ENCODE peak calls at places on chromosomes 12 and 14, in ten cellular contexts. One of them, this sample, is unnamed.

GRCh38 chr14:26863736-26864135 is 265.9 kb upstream of the NOVA1 start:
- DNase-seq in heart left ventricle: no peak
- DNase-seq in A549: no peak
- DNase-seq in stomach: no peak
- DNase-seq in transverse colon: no peak
- DNase-seq in CD4-positive, CD25-positive, alpha-beta regulatory T cell: no peak
- DNase-seq in left ventricle myocardium inferior: no peak
- DNase-seq in CD8-positive, alpha-beta memory T cell: no peak
- DNase-seq in trophoblast cell: no peak
- DNase-seq in neuronal stem cell: no peak
- DNase-seq in this sample: no peak

GRCh38 chr14:68791078-68791983 is 1.5 kb downstream of the ZFP36L1 start:
- DNase-seq in CD8-positive, alpha-beta memory T cell: no peak
- DNase-seq in A549: no peak
- DNase-seq in transverse colon: no peak
- DNase-seq in CD4-positive, CD25-positive, alpha-beta regulatory T cell: no peak
- DNase-seq in left ventricle myocardium inferior: no peak
- DNase-seq in trophoblast cell: no peak
- DNase-seq in heart left ventricle: peak; percentile 28
- DNase-seq in neuronal stem cell: no peak
- DNase-seq in stomach: peak; percentile 27
- DNase-seq in this sample: no peak

GRCh38 chr14:26791117-26791806 is 193.4 kb upstream of the NOVA1 start:
- DNase-seq in left ventricle myocardium inferior: no peak
- DNase-seq in trophoblast cell: no peak
- DNase-seq in neuronal stem cell: no peak
- DNase-seq in stomach: no peak
- DNase-seq in transverse colon: no peak
- DNase-seq in CD8-positive, alpha-beta memory T cell: no peak
- DNase-seq in A549: no peak
- DNase-seq in heart left ventricle: no peak
- DNase-seq in CD4-positive, CD25-positive, alpha-beta regulatory T cell: no peak
- DNase-seq in this sample: no peak

GRCh38 chr14:61453103-61453767 is 131.9 kb downstream of the PRKCH start:
- DNase-seq in stomach: no peak
- DNase-seq in neuronal stem cell: no peak
- DNase-seq in CD8-positive, alpha-beta memory T cell: no peak
- DNase-seq in trophoblast cell: no peak
- DNase-seq in heart left ventricle: no peak
- DNase-seq in CD4-positive, CD25-positive, alpha-beta regulatory T cell: no peak
- DNase-seq in A549: no peak
- DNase-seq in left ventricle myocardium inferior: no peak
- DNase-seq in transverse colon: no peak
- DNase-seq in this sample: no peak

GRCh38 chr12:106675651-106676435 is 93.0 kb downstream of the RFX4 start:
- DNase-seq in trophoblast cell: no peak
- DNase-seq in transverse colon: no peak
- DNase-seq in heart left ventricle: no peak
- DNase-seq in CD4-positive, CD25-positive, alpha-beta regulatory T cell: no peak
- DNase-seq in neuronal stem cell: no peak
- DNase-seq in A549: no peak
- DNase-seq in CD8-positive, alpha-beta memory T cell: no peak
- DNase-seq in stomach: no peak
- DNase-seq in left ventricle myocardium inferior: no peak
- DNase-seq in this sample: no peak

GRCh38 chr12:26340649-26341048 is 145.3 kb downstream of the SSPN start:
- DNase-seq in stomach: no peak
- DNase-seq in transverse colon: peak; percentile 19
- DNase-seq in heart left ventricle: no peak
- DNase-seq in CD8-positive, alpha-beta memory T cell: no peak
- DNase-seq in neuronal stem cell: no peak
- DNase-seq in left ventricle myocardium inferior: no peak
- DNase-seq in trophoblast cell: no peak
- DNase-seq in CD4-positive, CD25-positive, alpha-beta regulatory T cell: no peak
- DNase-seq in A549: no peak
- DNase-seq in this sample: no peak

GRCh38 chr12:79765157-79765556 is 74.4 kb upstream of the PAWR start:
- DNase-seq in stomach: no peak
- DNase-seq in transverse colon: no peak
- DNase-seq in A549: no peak
- DNase-seq in left ventricle myocardium inferior: no peak
- DNase-seq in neuronal stem cell: no peak
- DNase-seq in CD4-positive, CD25-positive, alpha-beta regulatory T cell: no peak
- DNase-seq in heart left ventricle: no peak
- DNase-seq in trophoblast cell: peak; percentile 2
- DNase-seq in CD8-positive, alpha-beta memory T cell: no peak
- DNase-seq in this sample: no peak

GRCh38 chr12:131105351-131105735 is 151.6 kb downstream of the ADGRD1 start:
- DNase-seq in transverse colon: no peak
- DNase-seq in stomach: no peak
- DNase-seq in CD8-positive, alpha-beta memory T cell: no peak
- DNase-seq in neuronal stem cell: no peak
- DNase-seq in left ventricle myocardium inferior: no peak
- DNase-seq in trophoblast cell: no peak
- DNase-seq in heart left ventricle: no peak
- DNase-seq in CD4-positive, CD25-positive, alpha-beta regulatory T cell: no peak
- DNase-seq in A549: no peak
- DNase-seq in this sample: no peak

GRCh38 chr12:66693901-66694513 is 15.1 kb upstream of the GRIP1 start:
- DNase-seq in trophoblast cell: peak; percentile 42
- DNase-seq in CD8-positive, alpha-beta memory T cell: no peak
- DNase-seq in heart left ventricle: no peak
- DNase-seq in neuronal stem cell: peak; percentile 39
- DNase-seq in stomach: no peak
- DNase-seq in CD4-positive, CD25-positive, alpha-beta regulatory T cell: peak; percentile 50
- DNase-seq in A549: peak; percentile 48
- DNase-seq in transverse colon: no peak
- DNase-seq in left ventricle myocardium inferior: no peak
- DNase-seq in this sample: no peak

GRCh38 chr12:27957366-27957765 is 15.2 kb downstream of the PTHLH start:
- DNase-seq in CD4-positive, CD25-positive, alpha-beta regulatory T cell: no peak
- DNase-seq in transverse colon: no peak
- DNase-seq in heart left ventricle: no peak
- DNase-seq in trophoblast cell: no peak
- DNase-seq in CD8-positive, alpha-beta memory T cell: no peak
- DNase-seq in stomach: no peak
- DNase-seq in neuronal stem cell: no peak
- DNase-seq in A549: no peak
- DNase-seq in left ventricle myocardium inferior: no peak
- DNase-seq in this sample: no peak

GRCh38 chr12:116547955-116548471 is 11.2 kb upstream of the MAP1LC3B2 start:
- DNase-seq in A549: no peak
- DNase-seq in transverse colon: no peak
- DNase-seq in heart left ventricle: no peak
- DNase-seq in stomach: no peak
- DNase-seq in CD8-positive, alpha-beta memory T cell: no peak
- DNase-seq in neuronal stem cell: no peak
- DNase-seq in CD4-positive, CD25-positive, alpha-beta regulatory T cell: no peak
- DNase-seq in left ventricle myocardium inferior: no peak
- DNase-seq in trophoblast cell: no peak
- DNase-seq in this sample: no peak

GRCh38 chr14:68692916-68693771 is 99.7 kb downstream of the ZFP36L1 start:
- DNase-seq in neuronal stem cell: no peak
- DNase-seq in CD8-positive, alpha-beta memory T cell: no peak
- DNase-seq in A549: no peak
- DNase-seq in trophoblast cell: no peak
- DNase-seq in transverse colon: no peak
- DNase-seq in heart left ventricle: no peak
- DNase-seq in CD4-positive, CD25-positive, alpha-beta regulatory T cell: no peak
- DNase-seq in left ventricle myocardium inferior: no peak
- DNase-seq in stomach: no peak
- DNase-seq in this sample: no peak

GRCh38 chr12:116880817-116881324 is 370 bp downstream of the HRK start:
- DNase-seq in A549: peak; percentile 63
- DNase-seq in CD4-positive, CD25-positive, alpha-beta regulatory T cell: peak; percentile 20
- DNase-seq in trophoblast cell: peak; percentile 33
- DNase-seq in heart left ventricle: no peak
- DNase-seq in neuronal stem cell: peak; percentile 50
- DNase-seq in transverse colon: peak; percentile 24
- DNase-seq in stomach: peak; percentile 49
- DNase-seq in CD8-positive, alpha-beta memory T cell: no peak
- DNase-seq in left ventricle myocardium inferior: peak; percentile 25
- DNase-seq in this sample: peak; percentile 28

GRCh38 chr14:68507544-68508081 is 285.3 kb downstream of the ZFP36L1 start:
- DNase-seq in CD8-positive, alpha-beta memory T cell: peak; percentile 49
- DNase-seq in heart left ventricle: no peak
- DNase-seq in A549: no peak
- DNase-seq in stomach: no peak
- DNase-seq in neuronal stem cell: no peak
- DNase-seq in trophoblast cell: no peak
- DNase-seq in left ventricle myocardium inferior: no peak
- DNase-seq in CD4-positive, CD25-positive, alpha-beta regulatory T cell: peak; percentile 32
- DNase-seq in transverse colon: no peak
- DNase-seq in this sample: no peak

GRCh38 chr12:105481906-105482305 is 151.4 kb downstream of the C12orf75 start:
- DNase-seq in left ventricle myocardium inferior: no peak
- DNase-seq in trophoblast cell: no peak
- DNase-seq in CD8-positive, alpha-beta memory T cell: no peak
- DNase-seq in CD4-positive, CD25-positive, alpha-beta regulatory T cell: no peak
- DNase-seq in stomach: no peak
- DNase-seq in A549: no peak
- DNase-seq in heart left ventricle: no peak
- DNase-seq in transverse colon: no peak
- DNase-seq in neuronal stem cell: no peak
- DNase-seq in this sample: no peak

GRCh38 chr12:99916555-99916954 is 68.2 kb downstream of the ANKS1B start:
- DNase-seq in heart left ventricle: no peak
- DNase-seq in trophoblast cell: no peak
- DNase-seq in transverse colon: no peak
- DNase-seq in A549: no peak
- DNase-seq in stomach: no peak
- DNase-seq in left ventricle myocardium inferior: no peak
- DNase-seq in CD8-positive, alpha-beta memory T cell: no peak
- DNase-seq in neuronal stem cell: no peak
- DNase-seq in CD4-positive, CD25-positive, alpha-beta regulatory T cell: no peak
- DNase-seq in this sample: no peak
- H3K4me1 ChIP-seq in heart left ventricle: no peaks in the 10 kb centered on the region
- H3K4me1 ChIP-seq in trophoblast cell: no peaks in the 10 kb centered on the region
- H3K4me1 ChIP-seq in transverse colon: no peaks in the 10 kb centered on the region
- H3K4me1 ChIP-seq in A549: peaks cover 50% of the 10 kb centered on the region
- H3K4me1 ChIP-seq in stomach: no peaks in the 10 kb centered on the region
- H3K4me1 ChIP-seq in left ventricle myocardium inferior: no peaks in the 10 kb centered on the region
- H3K4me1 ChIP-seq in CD8-positive, alpha-beta memory T cell: no peaks in the 10 kb centered on the region
- H3K4me1 ChIP-seq in neuronal stem cell: no peaks in the 10 kb centered on the region
- H3K4me1 ChIP-seq in CD4-positive, CD25-positive, alpha-beta regulatory T cell: no peaks in the 10 kb centered on the region
- H3K4me1 ChIP-seq in this sample: no peaks in the 10 kb centered on the region

DNA sequence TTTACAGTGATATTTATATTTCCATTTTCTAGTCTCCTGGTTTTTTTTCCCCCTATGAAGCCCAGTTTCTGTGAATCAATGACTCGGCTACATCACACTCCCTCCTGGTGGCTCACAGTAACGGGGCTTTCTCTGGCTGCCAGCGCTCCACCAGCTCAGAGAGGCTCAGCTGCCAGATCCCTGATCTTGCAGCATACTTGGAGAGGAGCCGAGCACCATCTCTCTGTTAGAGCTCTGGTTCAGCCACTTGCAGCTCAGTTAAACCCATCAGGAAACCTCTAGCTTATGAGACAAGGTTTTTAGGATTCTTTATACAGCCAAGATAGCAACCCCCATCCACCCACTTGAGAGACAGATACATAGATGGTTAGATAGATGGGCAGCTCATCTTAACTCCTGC is 74.6 kb downstream of the CIT start:
- DNase-seq in transverse colon: peak; percentile 15
- DNase-seq in CD8-positive, alpha-beta memory T cell: no peak
- DNase-seq in CD4-positive, CD25-positive, alpha-beta regulatory T cell: no peak
- DNase-seq in trophoblast cell: no peak
- DNase-seq in left ventricle myocardium inferior: peak; percentile 38
- DNase-seq in heart left ventricle: peak; percentile 46
- DNase-seq in neuronal stem cell: no peak
- DNase-seq in stomach: no peak
- DNase-seq in A549: no peak
- DNase-seq in this sample: peak; percentile 21
- H3K4me3 ChIP-seq in transverse colon: no peak overlapping the region
- H3K4me3 ChIP-seq in CD8-positive, alpha-beta memory T cell: no peak overlapping the region
- H3K4me3 ChIP-seq in CD4-positive, CD25-positive, alpha-beta regulatory T cell: no peak overlapping the region
- H3K4me3 ChIP-seq in trophoblast cell: no peak overlapping the region
- H3K4me3 ChIP-seq in left ventricle myocardium inferior: peak overlapping the region; percentile 54
- H3K4me3 ChIP-seq in heart left ventricle: no peak overlapping the region
- H3K4me3 ChIP-seq in neuronal stem cell: no peak overlapping the region
- H3K4me3 ChIP-seq in stomach: no peak overlapping the region
- H3K4me3 ChIP-seq in A549: no peak overlapping the region
- H3K4me3 ChIP-seq in this sample: no peak overlapping the region

DNA sequence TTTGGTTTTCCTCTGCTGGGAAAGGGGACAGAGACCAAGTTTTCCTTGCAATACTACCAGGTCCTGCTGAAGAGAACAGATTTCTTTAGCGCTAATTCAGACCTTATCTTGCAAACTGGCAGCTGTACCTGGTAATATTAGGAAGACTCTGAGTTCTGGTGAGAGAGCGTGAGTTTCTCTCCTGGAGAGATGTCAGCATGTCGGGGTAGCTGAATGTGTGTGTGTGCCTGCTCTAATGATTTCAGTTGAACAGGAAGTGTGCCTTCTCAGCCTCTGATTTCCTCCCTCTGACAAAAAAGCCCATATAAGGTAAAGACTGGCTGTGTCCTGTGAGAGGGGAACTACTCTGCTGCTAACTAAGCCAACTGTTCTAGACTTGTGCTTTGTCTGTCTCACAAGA is 10.3 kb upstream of the ERP27 start:
- DNase-seq in stomach: no peak
- DNase-seq in CD4-positive, CD25-positive, alpha-beta regulatory T cell: peak; percentile 84
- DNase-seq in neuronal stem cell: no peak
- DNase-seq in heart left ventricle: no peak
- DNase-seq in A549: no peak
- DNase-seq in transverse colon: peak; percentile 34
- DNase-seq in trophoblast cell: no peak
- DNase-seq in CD8-positive, alpha-beta memory T cell: peak; percentile 48
- DNase-seq in left ventricle myocardium inferior: no peak
- DNase-seq in this sample: no peak
- H3K4me1 ChIP-seq in stomach: peaks cover 68% of the 10 kb centered on the region
- H3K4me1 ChIP-seq in CD4-positive, CD25-positive, alpha-beta regulatory T cell: peaks cover 90% of the 10 kb centered on the region
- H3K4me1 ChIP-seq in neuronal stem cell: peaks cover 15% of the 10 kb centered on the region
- H3K4me1 ChIP-seq in heart left ventricle: peaks cover 57% of the 10 kb centered on the region
- H3K4me1 ChIP-seq in A549: peaks cover 47% of the 10 kb centered on the region
- H3K4me1 ChIP-seq in transverse colon: peaks cover 32% of the 10 kb centered on the region
- H3K4me1 ChIP-seq in trophoblast cell: peaks cover 26% of the 10 kb centered on the region
- H3K4me1 ChIP-seq in CD8-positive, alpha-beta memory T cell: peaks cover 94% of the 10 kb centered on the region
- H3K4me1 ChIP-seq in left ventricle myocardium inferior: peaks cover 75% of the 10 kb centered on the region
- H3K4me1 ChIP-seq in this sample: peaks cover 39% of the 10 kb centered on the region

DNA sequence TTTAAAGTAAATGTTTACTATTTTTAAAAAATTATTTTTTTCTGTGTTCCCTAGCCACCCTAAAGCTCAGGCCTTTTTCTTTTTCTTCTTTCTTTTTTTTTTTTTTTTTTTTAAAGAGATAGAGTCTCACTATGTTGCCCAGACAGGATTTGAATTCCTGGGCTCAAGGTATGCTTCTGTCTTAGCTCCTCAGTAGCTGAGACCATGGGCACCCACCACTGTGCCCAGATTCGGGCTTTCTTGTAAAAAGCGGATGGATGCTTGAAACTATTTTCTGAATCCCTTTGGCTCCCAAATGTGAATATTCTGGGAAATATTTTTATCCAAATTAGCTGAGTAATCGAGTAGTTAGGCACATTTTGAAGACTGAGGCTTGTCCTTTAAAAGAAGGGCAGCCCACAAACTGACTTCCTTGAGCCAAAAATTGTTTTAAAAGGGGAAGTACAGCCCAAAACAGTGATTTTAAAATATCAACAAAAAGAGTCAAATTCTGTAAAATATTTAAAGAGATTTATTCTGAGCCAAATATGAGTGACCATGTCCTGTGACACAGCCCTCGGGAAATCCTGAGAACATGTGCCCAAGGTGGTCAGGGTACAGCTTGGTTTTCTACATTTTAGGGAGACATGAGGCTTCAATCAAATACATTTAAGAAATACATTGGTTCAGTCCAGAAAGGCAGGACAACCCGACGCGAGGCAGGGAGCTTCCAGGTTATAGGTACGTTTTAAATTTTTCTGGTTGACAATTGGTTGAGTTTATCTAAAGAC is 28.8 kb upstream of the HIGD1C start:
- DNase-seq in left ventricle myocardium inferior: no peak
- DNase-seq in CD8-positive, alpha-beta memory T cell: no peak
- DNase-seq in neuronal stem cell: no peak
- DNase-seq in transverse colon: no peak
- DNase-seq in trophoblast cell: no peak
- DNase-seq in CD4-positive, CD25-positive, alpha-beta regulatory T cell: no peak
- DNase-seq in A549: no peak
- DNase-seq in stomach: no peak
- DNase-seq in heart left ventricle: no peak
- DNase-seq in this sample: no peak
- H3K4me3 ChIP-seq in left ventricle myocardium inferior: peak overlapping the region; percentile 88
- H3K4me3 ChIP-seq in CD8-positive, alpha-beta memory T cell: peak overlapping the region; percentile 42
- H3K4me3 ChIP-seq in neuronal stem cell: peak overlapping the region; percentile 44
- H3K4me3 ChIP-seq in transverse colon: peak overlapping the region; percentile 66
- H3K4me3 ChIP-seq in trophoblast cell: no peak overlapping the region
- H3K4me3 ChIP-seq in CD4-positive, CD25-positive, alpha-beta regulatory T cell: peak overlapping the region; percentile 93
- H3K4me3 ChIP-seq in A549: no peak overlapping the region
- H3K4me3 ChIP-seq in stomach: peak overlapping the region; percentile 82
- H3K4me3 ChIP-seq in heart left ventricle: peak overlapping the region; percentile 64
- H3K4me3 ChIP-seq in this sample: peak overlapping the region; percentile 60